ENCODE peak calls at places on chromosomes 4 and X, in seven cellular contexts. One of them, this sample, is unnamed.

GRCh38 chr4:155822572-155822971 is 43.5 kb downstream of the ASIC5 start:
- DNase-seq in heart right ventricle: no peak
- DNase-seq in GM23338: no peak
- DNase-seq in heart left ventricle: no peak
- DNase-seq in GM12878: no peak
- DNase-seq in CD8-positive, alpha-beta T cell: no peak
- DNase-seq in upper lobe of right lung: no peak
- DNase-seq in this sample: no peak

GRCh38 chr4:29309050-29309449 is 1411.1 kb upstream of the PCDH7 start:
- DNase-seq in GM12878: no peak
- DNase-seq in upper lobe of right lung: no peak
- DNase-seq in heart left ventricle: no peak
- DNase-seq in CD8-positive, alpha-beta T cell: no peak
- DNase-seq in GM23338: no peak
- DNase-seq in heart right ventricle: no peak
- DNase-seq in this sample: no peak

GRCh38 chrX:70262952-70263567 is 3.1 kb upstream of the P2RY4 start:
- DNase-seq in CD8-positive, alpha-beta T cell: no peak
- DNase-seq in heart right ventricle: peak; percentile 14
- DNase-seq in heart left ventricle: no peak
- DNase-seq in upper lobe of right lung: peak; percentile 63
- DNase-seq in GM23338: peak; percentile 75
- DNase-seq in GM12878: no peak
- DNase-seq in this sample: no peak

GRCh38 chrX:131677655-131678628 is 134.1 kb downstream of the OR13H1 start:
- DNase-seq in GM12878: no peak
- DNase-seq in heart right ventricle: peak; percentile 11
- DNase-seq in upper lobe of right lung: peak; percentile 64
- DNase-seq in GM23338: peak; percentile 75
- DNase-seq in CD8-positive, alpha-beta T cell: peak; percentile 0
- DNase-seq in heart left ventricle: no peak
- DNase-seq in this sample: no peak

GRCh38 chr4:142353149-142353738 is 492.9 kb downstream of the INPP4B start:
- DNase-seq in GM23338: peak; percentile 81
- DNase-seq in upper lobe of right lung: no peak
- DNase-seq in heart right ventricle: no peak
- DNase-seq in heart left ventricle: no peak
- DNase-seq in CD8-positive, alpha-beta T cell: no peak
- DNase-seq in GM12878: no peak
- DNase-seq in this sample: no peak

GRCh38 chrX:915427-916234 is 285.0 kb downstream of the SHOX start:
- DNase-seq in GM23338: no peak
- DNase-seq in heart left ventricle: no peak
- DNase-seq in upper lobe of right lung: no peak
- DNase-seq in CD8-positive, alpha-beta T cell: no peak
- DNase-seq in heart right ventricle: no peak
- DNase-seq in GM12878: no peak
- DNase-seq in this sample: no peak

GRCh38 chrX:103685396-103685795 is 1.1 kb downstream of the MORF4L2 start:
- DNase-seq in heart left ventricle: no peak
- DNase-seq in GM23338: no peak
- DNase-seq in GM12878: no peak
- DNase-seq in heart right ventricle: no peak
- DNase-seq in upper lobe of right lung: no peak
- DNase-seq in CD8-positive, alpha-beta T cell: no peak
- DNase-seq in this sample: no peak

GRCh38 chrX:111511477-111511876 is at the start of gene SERTM2:
- DNase-seq in upper lobe of right lung: no peak
- DNase-seq in GM23338: peak; percentile 43
- DNase-seq in CD8-positive, alpha-beta T cell: no peak
- DNase-seq in heart right ventricle: no peak
- DNase-seq in GM12878: no peak
- DNase-seq in heart left ventricle: no peak
- DNase-seq in this sample: no peak

GRCh38 chr4:13653356-13653755 is 25.8 kb upstream of the BOD1L1 start:
- DNase-seq in GM12878: no peak
- DNase-seq in heart right ventricle: no peak
- DNase-seq in upper lobe of right lung: no peak
- DNase-seq in CD8-positive, alpha-beta T cell: no peak
- DNase-seq in GM23338: no peak
- DNase-seq in heart left ventricle: no peak
- DNase-seq in this sample: no peak

GRCh38 chr4:7649741-7650531 is 215.2 kb upstream of the PSAPL1 start:
- DNase-seq in GM23338: no peak
- DNase-seq in heart right ventricle: no peak
- DNase-seq in CD8-positive, alpha-beta T cell: peak; percentile 36
- DNase-seq in upper lobe of right lung: peak; percentile 59
- DNase-seq in heart left ventricle: no peak
- DNase-seq in GM12878: peak; percentile 9
- DNase-seq in this sample: no peak
- H3K27ac ChIP-seq in GM23338: no peak overlapping the region
- H3K27ac ChIP-seq in heart right ventricle: no peak overlapping the region
- H3K27ac ChIP-seq in CD8-positive, alpha-beta T cell: peak overlapping the region; percentile 38
- H3K27ac ChIP-seq in upper lobe of right lung: peak overlapping the region; percentile 6
- H3K27ac ChIP-seq in heart left ventricle: no peak overlapping the region
- H3K27ac ChIP-seq in GM12878: no peak overlapping the region
- H3K27ac ChIP-seq in this sample: no peak overlapping the region

DNA sequence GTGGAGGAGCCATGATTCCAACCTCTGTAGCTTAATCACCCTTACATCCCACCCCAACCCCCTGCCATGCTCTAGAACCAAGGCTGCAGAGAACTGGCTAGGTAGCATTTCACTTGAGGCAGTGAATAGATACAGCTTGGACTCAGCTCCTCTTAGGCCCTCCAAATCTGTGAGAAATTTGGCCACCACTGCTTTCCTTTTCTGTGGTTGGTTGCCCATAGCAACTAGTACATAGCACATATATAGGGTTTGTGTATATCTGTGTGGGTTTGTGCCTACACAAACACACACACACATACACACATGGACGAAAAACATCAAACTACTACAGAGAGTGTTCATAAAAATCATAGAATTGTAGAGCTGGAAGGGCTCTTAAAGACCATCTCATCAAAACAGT is 52.0 kb upstream of the CCDC160 start:
- DNase-seq in heart right ventricle: no peak
- DNase-seq in GM23338: no peak
- DNase-seq in upper lobe of right lung: no peak
- DNase-seq in CD8-positive, alpha-beta T cell: no peak
- DNase-seq in heart left ventricle: no peak
- DNase-seq in GM12878: no peak
- DNase-seq in this sample: no peak
- H3K4me1 ChIP-seq in heart right ventricle: no peaks in the 10 kb centered on the region
- H3K4me1 ChIP-seq in GM23338: peaks cover 30% of the 10 kb centered on the region
- H3K4me1 ChIP-seq in upper lobe of right lung: no peaks in the 10 kb centered on the region
- H3K4me1 ChIP-seq in CD8-positive, alpha-beta T cell: peaks cover 18% of the 10 kb centered on the region
- H3K4me1 ChIP-seq in heart left ventricle: no peaks in the 10 kb centered on the region
- H3K4me1 ChIP-seq in GM12878: no peaks in the 10 kb centered on the region
- H3K4me1 ChIP-seq in this sample: no peaks in the 10 kb centered on the region

GRCh38 chrX:16966745-16967144 is 20.3 kb downstream of the REPS2 start:
- DNase-seq in heart right ventricle: no peak
- DNase-seq in GM23338: no peak
- DNase-seq in CD8-positive, alpha-beta T cell: no peak
- DNase-seq in upper lobe of right lung: no peak
- DNase-seq in heart left ventricle: no peak
- DNase-seq in GM12878: no peak
- DNase-seq in this sample: no peak
- TF ChIP-seq CTCF in heart right ventricle: no peak
- TF ChIP-seq CTCF in GM23338: no peak
- TF ChIP-seq CTCF in CD8-positive, alpha-beta T cell: no peak
- TF ChIP-seq CTCF in upper lobe of right lung: no peak
- TF ChIP-seq CTCF in heart left ventricle: no peak
- TF ChIP-seq CTCF in GM12878: no peak
- TF ChIP-seq CTCF in this sample: no peak

GRCh38 chr4:41820473-41820872 is 71.9 kb upstream of the PHOX2B start:
- DNase-seq in heart right ventricle: no peak
- DNase-seq in GM12878: no peak
- DNase-seq in GM23338: no peak
- DNase-seq in CD8-positive, alpha-beta T cell: no peak
- DNase-seq in upper lobe of right lung: no peak
- DNase-seq in heart left ventricle: no peak
- DNase-seq in this sample: no peak
- H3K27ac ChIP-seq in heart right ventricle: no peak overlapping the region
- H3K27ac ChIP-seq in GM12878: no peak overlapping the region
- H3K27ac ChIP-seq in GM23338: no peak overlapping the region
- H3K27ac ChIP-seq in CD8-positive, alpha-beta T cell: no peak overlapping the region
- H3K27ac ChIP-seq in upper lobe of right lung: no peak overlapping the region
- H3K27ac ChIP-seq in heart left ventricle: no peak overlapping the region
- H3K27ac ChIP-seq in this sample: no peak overlapping the region

DNA sequence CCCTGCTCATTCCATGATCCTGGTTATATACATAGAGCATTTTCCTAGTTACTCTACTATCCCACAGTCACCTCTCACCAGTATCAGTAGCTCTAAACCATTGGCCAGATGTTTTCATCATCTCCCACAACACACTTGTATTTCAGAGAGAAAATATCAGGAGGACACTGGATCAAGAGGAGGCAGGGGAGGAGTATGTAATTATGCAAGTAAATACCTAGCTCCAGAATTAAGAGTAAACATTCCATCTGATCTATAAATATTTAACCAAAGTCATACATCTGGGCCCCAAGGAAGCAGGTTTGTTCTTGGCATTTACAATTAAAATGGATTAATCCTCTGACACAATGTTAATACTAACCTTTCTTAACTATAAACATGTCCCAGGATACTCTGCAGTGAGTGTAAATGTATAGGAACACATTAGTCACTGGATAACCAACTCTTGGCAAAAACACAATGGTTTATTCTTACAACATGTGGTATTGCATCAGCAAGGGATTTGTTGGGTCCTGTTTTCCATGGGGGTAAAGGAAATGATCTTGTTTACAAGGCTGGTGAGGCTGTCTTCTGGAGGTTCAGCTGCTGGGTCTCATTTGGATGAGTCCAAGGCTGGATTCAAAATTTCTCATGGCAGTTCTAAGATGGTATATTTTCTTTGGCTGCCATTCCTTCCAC is 170.1 kb downstream of the ATG4A start:
- DNase-seq in heart right ventricle: no peak
- DNase-seq in upper lobe of right lung: no peak
- DNase-seq in GM12878: no peak
- DNase-seq in heart left ventricle: no peak
- DNase-seq in GM23338: no peak
- DNase-seq in CD8-positive, alpha-beta T cell: no peak
- DNase-seq in this sample: no peak
- H3K4me1 ChIP-seq in heart right ventricle: no peaks in the 10 kb centered on the region
- H3K4me1 ChIP-seq in upper lobe of right lung: no peaks in the 10 kb centered on the region
- H3K4me1 ChIP-seq in GM12878: no peaks in the 10 kb centered on the region
- H3K4me1 ChIP-seq in heart left ventricle: no peaks in the 10 kb centered on the region
- H3K4me1 ChIP-seq in GM23338: no peaks in the 10 kb centered on the region
- H3K4me1 ChIP-seq in CD8-positive, alpha-beta T cell: no peaks in the 10 kb centered on the region
- H3K4me1 ChIP-seq in this sample: no peaks in the 10 kb centered on the region

GRCh38 chr4:76199664-76200211 is 13.9 kb downstream of the SCARB2 start:
- DNase-seq in heart left ventricle: no peak
- DNase-seq in heart right ventricle: no peak
- DNase-seq in GM12878: peak; percentile 81
- DNase-seq in upper lobe of right lung: no peak
- DNase-seq in GM23338: peak; percentile 72
- DNase-seq in CD8-positive, alpha-beta T cell: no peak
- DNase-seq in this sample: no peak
- TF ChIP-seq CTCF in heart left ventricle: no peak
- TF ChIP-seq CTCF in heart right ventricle: peak; percentile 3
- TF ChIP-seq CTCF in GM12878: peak; percentile 22
- TF ChIP-seq CTCF in upper lobe of right lung: peak; percentile 4
- TF ChIP-seq CTCF in GM23338: peak; percentile 33
- TF ChIP-seq CTCF in CD8-positive, alpha-beta T cell: no peak
- TF ChIP-seq CTCF in this sample: no peak

GRCh38 chrX:130100180-130100579 is 10.1 kb downstream of the ELF4 start:
- DNase-seq in heart left ventricle: peak; percentile 70
- DNase-seq in heart right ventricle: peak; percentile 63
- DNase-seq in upper lobe of right lung: no peak
- DNase-seq in GM12878: no peak
- DNase-seq in GM23338: no peak
- DNase-seq in CD8-positive, alpha-beta T cell: no peak
- DNase-seq in this sample: no peak
- H3K27ac ChIP-seq in heart left ventricle: peak overlapping the region; percentile 28
- H3K27ac ChIP-seq in heart right ventricle: peak overlapping the region; percentile 48
- H3K27ac ChIP-seq in upper lobe of right lung: peak overlapping the region; percentile 8
- H3K27ac ChIP-seq in GM12878: no peak overlapping the region
- H3K27ac ChIP-seq in GM23338: no peak overlapping the region
- H3K27ac ChIP-seq in CD8-positive, alpha-beta T cell: no peak overlapping the region
- H3K27ac ChIP-seq in this sample: no peak overlapping the region

GRCh38 chr4:126445596-126445995 is 1130.8 kb downstream of the FAT4 start:
- DNase-seq in heart right ventricle: no peak
- DNase-seq in heart left ventricle: no peak
- DNase-seq in CD8-positive, alpha-beta T cell: no peak
- DNase-seq in GM12878: no peak
- DNase-seq in GM23338: no peak
- DNase-seq in upper lobe of right lung: no peak
- DNase-seq in this sample: no peak
- H3K4me1 ChIP-seq in heart right ventricle: no peaks in the 10 kb centered on the region
- H3K4me1 ChIP-seq in heart left ventricle: peaks cover 16% of the 10 kb centered on the region
- H3K4me1 ChIP-seq in CD8-positive, alpha-beta T cell: no peaks in the 10 kb centered on the region
- H3K4me1 ChIP-seq in GM12878: no peaks in the 10 kb centered on the region
- H3K4me1 ChIP-seq in GM23338: peaks cover 50% of the 10 kb centered on the region
- H3K4me1 ChIP-seq in upper lobe of right lung: no peaks in the 10 kb centered on the region
- H3K4me1 ChIP-seq in this sample: peaks cover 12% of the 10 kb centered on the region

DNA sequence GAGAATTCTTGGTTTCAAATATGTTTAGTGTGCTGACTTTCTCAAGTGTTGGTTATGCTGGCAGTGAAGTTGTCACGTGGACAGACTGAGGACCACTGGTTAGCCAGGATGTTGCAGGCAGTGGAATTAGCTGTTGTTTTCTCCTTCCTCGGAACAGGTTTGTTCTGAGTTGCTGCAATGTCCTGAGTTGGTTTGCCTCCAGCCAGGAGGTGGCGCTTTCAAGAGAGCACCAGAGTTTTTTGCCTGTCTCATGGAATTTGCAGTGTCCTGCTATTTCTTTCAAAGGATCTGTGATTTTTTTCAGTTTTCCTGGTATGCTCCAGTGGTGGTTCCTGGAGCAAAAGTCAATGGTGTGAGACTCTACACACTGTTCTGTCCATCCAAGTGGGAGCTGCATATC is 158.1 kb upstream of the CXorf66 start:
- DNase-seq in heart right ventricle: no peak
- DNase-seq in heart left ventricle: no peak
- DNase-seq in upper lobe of right lung: no peak
- DNase-seq in CD8-positive, alpha-beta T cell: no peak
- DNase-seq in GM23338: peak; percentile 54
- DNase-seq in GM12878: no peak
- DNase-seq in this sample: no peak
- TF ChIP-seq CTCF in heart right ventricle: no peak
- TF ChIP-seq CTCF in heart left ventricle: no peak
- TF ChIP-seq CTCF in upper lobe of right lung: peak; percentile 21
- TF ChIP-seq CTCF in CD8-positive, alpha-beta T cell: no peak
- TF ChIP-seq CTCF in GM23338: peak; percentile 68
- TF ChIP-seq CTCF in GM12878: no peak
- TF ChIP-seq CTCF in this sample: no peak